ENCODE peak calls at places on chromosomes 7 and 10, in six cellular contexts. S is AML-193, H is body of pancreas, U is pancreas, L is naive B cell, Q is right atrium auricular region. Z is an unnamed sample.

GRCh38 chr10:80545258-80545881 is 7.7 kb downstream of the SH2D4B start:
- DNase-seq in H (no peak), Q (peak), U (no peak), S (no peak), L (no peak), Z (no peak)

GRCh38 chr7:66939325-66939724 is 18.3 kb downstream of the TMEM248 start:
- DNase-seq in L (no peak), Q (no peak), H (no peak), U (no peak), S (no peak), Z (no peak)

GRCh38 chr7:151053091-151053490 is 4.6 kb downstream of the CDK5 start:
- DNase-seq in U (no peak), H (no peak), S (peak), L (no peak), Q (no peak), Z (no peak)

GRCh38 chr10:63268139-63268797 is 135.1 kb downstream of the NRBF2 start:
- DNase-seq in H (no peak), L (no peak), S (peak), Q (no peak), U (no peak), Z (no peak)

GRCh38 chr7:158602905-158603772 is 15.5 kb upstream of the PTPRN2 start:
- DNase-seq in H (no peak), U (no peak), Q (no peak), L (no peak), S (no peak), Z (peak)

GRCh38 chr10:91220194-91220953 is at the start of gene PCGF5:
- DNase-seq in Q (peak), H (peak), S (peak), L (peak), U (peak), Z (peak)

GRCh38 chr10:3662775-3663174 is 122.2 kb downstream of the KLF6 start:
- DNase-seq in U (no peak), Q (no peak), S (no peak), H (no peak), L (no peak), Z (no peak)

GRCh38 chr10:69202332-69202731 is 17.8 kb upstream of the HKDC1 start:
- DNase-seq in S (no peak), Q (no peak), U (no peak), L (no peak), H (no peak), Z (no peak)

GRCh38 chr7:83697814-83698530 is 49.0 kb upstream of the SEMA3E start:
- DNase-seq in U (no peak), Q (no peak), H (no peak), L (no peak), S (no peak), Z (no peak)

GRCh38 chr10:86872757-86873156 is 84.7 kb downstream of the MMRN2 start:
- DNase-seq in U (no peak), H (no peak), S (peak), Q (peak), L (no peak), Z (no peak)

GRCh38 chr7:134739362-134739761 is 40.1 kb upstream of the CALD1 start:
- DNase-seq in Q (no peak), S (no peak), H (no peak), L (no peak), U (no peak), Z (no peak)

GRCh38 chr10:120735773-120736371 is 115.3 kb upstream of the WDR11 start:
- DNase-seq in H (no peak), Q (no peak), L (no peak), U (no peak), S (peak), Z (peak)

GRCh38 chr7:81882086-81882485 is 112.2 kb upstream of the HGF start:
- DNase-seq in H (no peak), Q (no peak), U (no peak), L (no peak), S (no peak), Z (no peak)

GRCh38 chr7:92691578-92691977 is 101.4 kb upstream of the FAM133B start:
- DNase-seq in L (peak), H (no peak), Q (no peak), U (no peak), S (peak), Z (peak)